ENCODE peak calls at places on chromosomes 6 and 20, in eight cellular contexts. S is NCI-H2107; T is activated T-cell treated with anti-CD3 and anti-CD28 coated beads for 4 hours; H is lung; J is cardiac septum; I is GF-D8; C is activated CD4-positive, alpha-beta T cell treated with anti-CD3 and anti-CD28 coated beads for 48 hours; E is fibroblast of pulmonary artery. Z is an unnamed sample.

GRCh38 chr6:41728954-41729353 is 6.5 kb downstream of the TFEB start:
- DNase-seq in S (no peak), T (no peak), H (no peak), J (no peak), I (no peak), C (no peak), E (no peak), Z (no peak)

GRCh38 chr6:2872417-2873358 is 30.4 kb downstream of the SERPINB9 start:
- DNase-seq in S (no peak), T (no peak), H (no peak), J (no peak), I (no peak), C (no peak), E (peak), Z (peak)

GRCh38 chr20:13765299-13765698 is 19.4 kb downstream of the ESF1 start:
- DNase-seq in S (no peak), T (no peak), H (no peak), J (no peak), I (no peak), C (no peak), E (peak), Z (no peak)

GRCh38 chr20:53751394-53752368 is 158.0 kb upstream of the ZNF217 start:
- DNase-seq in S (no peak), T (peak), H (no peak), J (no peak), I (peak), C (peak), E (no peak), Z (no peak)

GRCh38 chr20:24118781-24119175 is 130.2 kb upstream of the GGTLC1 start:
- DNase-seq in S (no peak), T (no peak), H (no peak), J (no peak), I (no peak), C (no peak), E (peak), Z (no peak)

GRCh38 chr6:15283986-15284361 is 38.1 kb downstream of the JARID2 start:
- DNase-seq in S (no peak), T (no peak), H (no peak), J (no peak), I (no peak), C (no peak), E (peak), Z (no peak)

GRCh38 chr20:51412333-51412761 is 130.2 kb downstream of the NFATC2 start:
- DNase-seq in S (no peak), T (no peak), H (no peak), J (no peak), I (no peak), C (no peak), E (peak), Z (no peak)

GRCh38 chr6:10510592-10511367 is 10.4 kb upstream of the GCNT2 start:
- DNase-seq in S (peak), T (peak), H (peak), J (no peak), I (peak), C (peak), E (peak), Z (no peak)

GRCh38 chr6:163529605-163530004 is 115.1 kb downstream of the QKI start:
- DNase-seq in S (no peak), T (no peak), H (no peak), J (no peak), I (no peak), C (no peak), E (peak), Z (no peak)

Z was measured in esophagus muscularis mucosa.